ENCODE peak calls at places on chromosome 12, in five cellular contexts. I is PC-3, N is mesenchymal stem cell, E is astrocyte, F is endodermal cell. B is an unnamed sample. For H3K4me1, the result is how much of the 10 kb centered on the place peaks cover.

GRCh38 chr12:11174022-11174421 is 3.0 kb downstream of the SMIM10L1 start:
- DNase-seq in I (no peak), N (peak), E (no peak), F (no peak), B (peak)

GRCh38 chr12:43836455-43836989 is 641 bp downstream of the TMEM117 start:
- DNase-seq in I (peak), N (peak), E (peak), F (no peak), B (peak)

GRCh38 chr12:68903511-68903910 is 29.5 kb downstream of the CPM start:
- DNase-seq in I (no peak), N (no peak), E (no peak), F (no peak), B (no peak)

GRCh38 chr12:122368361-122369073 is 54.0 kb downstream of the CLIP1 start:
- DNase-seq in I (peak), N (peak), E (peak), F (peak), B (peak)

GRCh38 chr12:110741795-110742717 is 635 bp downstream of the PPP1CC start:
- DNase-seq in I (peak), N (peak), E (no peak), F (no peak), B (peak)

GRCh38 chr12:64608901-64609542 is 1.3 kb upstream of the RASSF3 start:
- DNase-seq in I (peak), N (peak), E (peak), F (peak), B (peak)

GRCh38 chr12:42469355-42470006 is 120.1 kb downstream of the PRICKLE1 start:
- DNase-seq in I (no peak), N (no peak), E (no peak), F (no peak), B (no peak)

GRCh38 chr12:118747771-118748170 is 233.6 kb upstream of the SRRM4 start:
- DNase-seq in I (no peak), N (no peak), E (no peak), F (no peak), B (no peak)

GRCh38 chr12:104057771-104058197 is 6.5 kb upstream of the HCFC2 start:
- DNase-seq in I (peak), N (peak), E (no peak), F (peak), B (peak)

GRCh38 chr12:126685636-126686035 is 1581.3 kb upstream of the TMEM132C start:
- DNase-seq in I (no peak), N (no peak), E (peak), F (no peak), B (no peak)

GRCh38 chr12:62934799-62935674 is at the start of gene PPM1H:
- DNase-seq in I (peak), N (peak), E (peak), F (peak), B (peak)

GRCh38 chr12:53191885-53192530 is 11.3 kb upstream of the CSAD start:
- DNase-seq in I (no peak), N (no peak), E (no peak), F (no peak), B (no peak)

GRCh38 chr12:132359551-132359950 is 30.2 kb upstream of the GALNT9 start:
- DNase-seq in I (no peak), N (no peak), E (no peak), F (no peak), B (no peak)

GRCh38 chr12:50070314-50071060 is 13.1 kb downstream of the ASIC1 start:
- DNase-seq in I (peak), N (peak), E (peak), F (peak), B (peak)

GRCh38 chr12:125533434-125534029 is 468.3 kb downstream of the AACS start:
- DNase-seq in I (peak), N (no peak), E (no peak), F (peak), B (peak)

GRCh38 chr12:20950248-20950647 is 139.7 kb downstream of the SLCO1B3 start:
- DNase-seq in I (peak), N (peak), E (no peak), F (no peak), B (peak)

GRCh38 chr12:110367209-110367864 is 36.2 kb downstream of the ANAPC7 start:
- DNase-seq in I (no peak), N (peak), E (no peak), F (no peak), B (no peak)

GRCh38 chr12:70271025-70271424 is 27.8 kb downstream of the CNOT2 start:
- DNase-seq in I (no peak), N (no peak), E (peak), F (no peak), B (no peak)

GRCh38 chr12:33514893-33515292 is 75.3 kb upstream of the SYT10 start:
- DNase-seq in I (peak), N (no peak), E (no peak), F (peak), B (no peak)

GRCh38 chr12:67222302-67222701 is 46.9 kb upstream of the CAND1 start:
- DNase-seq in I (peak), N (peak), E (peak), F (peak), B (peak)

GRCh38 chr12:121388421-121388981 is 11.4 kb upstream of the RNF34 start:
- DNase-seq in I (peak), N (peak), E (peak), F (no peak), B (peak)

GRCh38 chr12:25648460-25648859 is 95.4 kb upstream of the LMNTD1 start:
- DNase-seq in I (peak), N (peak), E (peak), F (peak), B (peak)

GRCh38 chr12:44889162-44889561 is 13.0 kb upstream of the NELL2 start:
- DNase-seq in I (no peak), N (peak), E (no peak), F (peak), B (no peak)

GRCh38 chr12:108564724-108565123 is 2.3 kb downstream of the ISCU start:
- DNase-seq in I (no peak), N (no peak), E (no peak), F (no peak), B (no peak)

GRCh38 chr12:122519418-122519817 is 7.3 kb downstream of the RSRC2 start:
- DNase-seq in I (no peak), N (no peak), E (no peak), F (no peak), B (no peak)

GRCh38 chr12:19574606-19575005 is 135.3 kb downstream of the AEBP2 start:
- DNase-seq in I (no peak), N (no peak), E (no peak), F (peak), B (no peak)

GRCh38 chr12:118866346-118866745 is 115.0 kb upstream of the SRRM4 start:
- DNase-seq in I (peak), N (no peak), E (no peak), F (peak), B (no peak)

GRCh38 chr12:15778126-15778525 is 11.1 kb downstream of the EPS8 start:
- DNase-seq in I (no peak), N (no peak), E (peak), F (no peak), B (no peak)

GRCh38 chr12:102484017-102484731 is 3.8 kb upstream of the IGF1 start:
- DNase-seq in I (peak), N (peak), E (peak), F (peak), B (peak)

GRCh38 chr12:19737019-19737418 is 297.7 kb downstream of the AEBP2 start:
- DNase-seq in I (peak), N (no peak), E (no peak), F (no peak), B (no peak)

GRCh38 chr12:14849664-14850063 is 6.3 kb upstream of the ART4 start:
- DNase-seq in I (peak), N (no peak), E (peak), F (no peak), B (peak)

GRCh38 chr12:15982471-15982870 is 71.3 kb downstream of the DERA start:
- DNase-seq in I (peak), N (peak), E (peak), F (no peak), B (peak)

DNA sequence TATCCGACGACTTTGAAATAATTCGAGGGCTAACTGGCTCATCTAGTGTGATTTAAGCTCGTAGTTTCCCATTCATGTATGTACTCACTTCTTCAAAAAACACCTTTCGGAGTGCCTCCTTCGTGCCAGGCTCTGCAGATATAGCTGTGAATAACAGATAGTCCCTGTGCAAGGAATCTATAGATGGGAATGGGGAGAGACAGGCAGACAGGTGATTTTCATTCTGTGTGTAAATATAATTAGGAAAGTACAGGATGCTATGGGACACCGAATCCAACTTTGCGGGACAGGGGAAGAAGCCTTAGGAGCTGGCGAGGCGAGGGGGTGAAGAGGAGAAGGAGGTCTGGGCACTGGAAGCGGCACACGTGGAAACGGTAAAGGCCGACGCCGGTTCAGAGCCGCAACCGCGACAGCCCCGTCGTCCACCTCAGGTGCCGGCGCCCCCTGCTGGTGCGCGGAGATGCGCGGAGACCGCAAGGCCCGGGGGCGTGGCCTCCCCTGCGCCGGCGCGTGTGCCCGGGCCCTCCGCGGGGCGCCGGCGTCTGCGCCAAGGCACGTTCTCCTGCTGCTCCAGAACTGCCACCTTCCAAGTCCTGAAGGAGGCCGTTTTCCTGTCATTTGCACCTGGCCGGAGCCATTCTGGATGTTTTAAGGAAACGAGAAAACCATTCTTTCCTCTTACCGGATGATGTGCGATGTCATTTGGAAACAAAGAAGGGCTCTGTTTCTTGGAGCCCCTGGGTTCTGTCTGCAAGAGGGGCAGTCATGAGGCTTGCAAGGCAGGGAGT is 18.0 kb upstream of the CACNA1C start:
- DNase-seq in I (peak), N (peak), E (no peak), F (peak), B (peak)
- H3K9ac ChIP-seq in I (no peak), N (peak), E (peak), F (no peak), B (peak)

DNA sequence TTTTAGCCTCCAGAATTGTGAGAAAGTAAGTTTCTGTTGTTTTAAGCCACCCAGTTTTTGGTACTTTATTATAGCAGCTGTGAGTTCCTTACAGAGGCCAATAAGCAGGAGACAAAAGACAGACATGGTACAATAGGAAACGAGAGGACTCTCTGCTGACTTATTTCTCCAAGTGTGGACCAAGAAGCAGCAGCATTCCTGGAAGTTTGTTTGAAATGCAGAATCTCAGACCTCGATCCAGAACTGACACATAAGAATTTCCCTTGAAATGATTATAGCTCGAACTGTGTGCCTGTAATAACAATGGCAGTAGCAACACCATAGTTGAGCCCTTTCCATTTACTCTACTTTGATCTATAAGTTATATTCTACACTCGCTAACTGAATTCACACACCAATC is 31.9 kb upstream of the LUM start:
- DNase-seq in I (no peak), N (no peak), E (peak), F (no peak), B (no peak)
- H3K4me1 ChIP-seq in I (under half), N (under half), E (under half), F (under half), B (half or more)

GRCh38 chr12:6786416-6787094 is 2.8 kb upstream of the CD4 start:
- DNase-seq in I (no peak), N (no peak), E (no peak), F (peak), B (no peak)

GRCh38 chr12:6790496-6791150 is 1.3 kb downstream of the CD4 start:
- DNase-seq in I (no peak), N (no peak), E (no peak), F (no peak), B (no peak)

GRCh38 chr12:6787309-6787708 is 2.0 kb upstream of the CD4 start:
- DNase-seq in I (no peak), N (no peak), E (no peak), F (no peak), B (no peak)

GRCh38 chr12:6791931-6792520 is 2.7 kb downstream of the CD4 start:
- DNase-seq in I (no peak), N (no peak), E (no peak), F (no peak), B (no peak)

GRCh38 chr12:6788972-6789905 is at the start of gene CD4:
- DNase-seq in I (no peak), N (no peak), E (no peak), F (peak), B (no peak)
- H3K4me3 ChIP-seq in I (no peak), N (no peak), E (no peak), F (no peak), B (no peak)

GRCh38 chr12:1213205-1213604 is 222.2 kb downstream of the ERC1 start:
- DNase-seq in I (no peak), N (no peak), E (no peak), F (no peak), B (no peak)

GRCh38 chr12:1218369-1218768 is 227.3 kb downstream of the ERC1 start:
- DNase-seq in I (no peak), N (no peak), E (no peak), F (no peak), B (peak)

GRCh38 chr12:1220127-1221092 is 229.4 kb downstream of the ERC1 start:
- DNase-seq in I (peak), N (no peak), E (no peak), F (no peak), B (peak)

GRCh38 chr12:1217191-1217949 is 226.3 kb downstream of the ERC1 start:
- DNase-seq in I (peak), N (peak), E (peak), F (no peak), B (peak)

GRCh38 chr12:1216560-1216959 is 225.5 kb downstream of the ERC1 start:
- DNase-seq in I (peak), N (no peak), E (no peak), F (no peak), B (peak)
- H3K9ac ChIP-seq in I (peak), N (peak), E (peak), F (no peak), B (peak)

GRCh38 chr12:3119745-3120660 is 42.8 kb downstream of the TSPAN9 start:
- DNase-seq in I (no peak), N (no peak), E (peak), F (no peak), B (peak)
- H3K4me1 ChIP-seq in I (under half), N (under half), E (half or more), F (under half), B (under half)

DNA sequence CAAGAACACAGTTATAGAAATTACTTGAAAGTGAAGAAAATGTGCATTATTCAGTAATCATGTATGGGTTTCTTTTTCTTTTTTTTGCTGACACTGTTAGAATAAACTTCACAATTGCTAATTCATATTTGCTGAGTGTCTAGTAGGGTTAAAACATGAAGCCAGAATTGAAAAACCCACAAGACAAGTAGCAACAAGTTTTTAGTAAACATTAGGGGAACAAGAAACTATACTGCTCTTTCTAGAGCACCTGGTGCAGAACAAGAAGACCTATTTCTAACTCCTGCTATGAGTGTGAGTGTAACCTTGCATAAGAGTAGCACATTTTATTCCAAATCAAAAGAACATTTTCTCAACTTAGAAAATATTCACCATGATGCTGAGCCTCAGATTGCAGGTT is 83.2 kb downstream of the ITPR2 start:
- DNase-seq in I (no peak), N (no peak), E (no peak), F (no peak), B (no peak)
- H3K4me3 ChIP-seq in I (no peak), N (no peak), E (no peak), F (no peak), B (no peak)

B was measured in adipocyte.